ENCODE peak calls at places on chromosomes 3 and 15, in five cellular contexts. S is heart left ventricle; E is colonic mucosa; X is CD8-positive, alpha-beta T cell; F is H1. C is an unnamed sample.

GRCh38 chr3:30914696-30915095 is 20.2 kb upstream of the GADL1 start:
- DNase-seq in S (no peak), E (no peak), X (no peak), F (no peak), C (peak)

GRCh38 chr3:46662771-46663551 is 30.5 kb downstream of the ALS2CL start:
- DNase-seq in S (no peak), E (peak), X (no peak), F (peak), C (peak)

GRCh38 chr3:194686816-194687637 is 1.3 kb downstream of the FAM43A start:
- DNase-seq in S (peak), E (peak), X (no peak), F (peak), C (peak)

GRCh38 chr3:52238761-52239701 is at the start of gene TWF2:
- DNase-seq in S (peak), E (peak), X (peak), F (peak), C (peak)

GRCh38 chr3:40780801-40781406 is 256.1 kb downstream of the ZNF621 start:
- DNase-seq in S (peak), E (no peak), X (no peak), F (no peak), C (peak)

GRCh38 chr3:9213019-9213646 is 36.3 kb downstream of the SRGAP3 start:
- DNase-seq in S (no peak), E (no peak), X (no peak), F (no peak), C (no peak)

GRCh38 chr3:184694694-184695093 is 17.2 kb downstream of the MAGEF1 start:
- DNase-seq in S (no peak), E (no peak), X (no peak), F (no peak), C (no peak)

GRCh38 chr15:57306305-57306943 is 69.9 kb upstream of the CGNL1 start:
- DNase-seq in S (peak), E (peak), X (peak), F (peak), C (peak)

GRCh38 chr3:194871864-194872668 is 186.4 kb downstream of the FAM43A start:
- DNase-seq in S (no peak), E (peak), X (no peak), F (no peak), C (peak)

GRCh38 chr3:12158387-12159226 is at the start of gene TIMP4:
- DNase-seq in S (peak), E (peak), X (no peak), F (peak), C (peak)

GRCh38 chr15:66252411-66253295 is 897 bp downstream of the MEGF11 start:
- DNase-seq in S (peak), E (peak), X (peak), F (peak), C (peak)

GRCh38 chr3:119794971-119795612 is 13.2 kb downstream of the NR1I2 start:
- DNase-seq in S (no peak), E (peak), X (no peak), F (no peak), C (peak)

GRCh38 chr15:71802770-71803169 is 7.6 kb upstream of the NR2E3 start:
- DNase-seq in S (no peak), E (no peak), X (no peak), F (peak), C (no peak)

GRCh38 chr3:72510247-72510646 is 338.0 kb downstream of the SHQ1 start:
- DNase-seq in S (no peak), E (no peak), X (no peak), F (no peak), C (no peak)

GRCh38 chr3:50139718-50140423 is 15.3 kb upstream of the SEMA3F start:
- DNase-seq in S (no peak), E (no peak), X (no peak), F (no peak), C (no peak)

GRCh38 chr3:192128060-192128459 is 599.3 kb downstream of the FGF12 start:
- DNase-seq in S (no peak), E (no peak), X (no peak), F (no peak), C (no peak)

GRCh38 chr3:192128922-192129321 is 598.4 kb downstream of the FGF12 start:
- DNase-seq in S (no peak), E (no peak), X (no peak), F (no peak), C (no peak)

GRCh38 chr3:192121921-192122320 is 605.4 kb downstream of the FGF12 start:
- DNase-seq in S (no peak), E (no peak), X (no peak), F (no peak), C (no peak)

DNA sequence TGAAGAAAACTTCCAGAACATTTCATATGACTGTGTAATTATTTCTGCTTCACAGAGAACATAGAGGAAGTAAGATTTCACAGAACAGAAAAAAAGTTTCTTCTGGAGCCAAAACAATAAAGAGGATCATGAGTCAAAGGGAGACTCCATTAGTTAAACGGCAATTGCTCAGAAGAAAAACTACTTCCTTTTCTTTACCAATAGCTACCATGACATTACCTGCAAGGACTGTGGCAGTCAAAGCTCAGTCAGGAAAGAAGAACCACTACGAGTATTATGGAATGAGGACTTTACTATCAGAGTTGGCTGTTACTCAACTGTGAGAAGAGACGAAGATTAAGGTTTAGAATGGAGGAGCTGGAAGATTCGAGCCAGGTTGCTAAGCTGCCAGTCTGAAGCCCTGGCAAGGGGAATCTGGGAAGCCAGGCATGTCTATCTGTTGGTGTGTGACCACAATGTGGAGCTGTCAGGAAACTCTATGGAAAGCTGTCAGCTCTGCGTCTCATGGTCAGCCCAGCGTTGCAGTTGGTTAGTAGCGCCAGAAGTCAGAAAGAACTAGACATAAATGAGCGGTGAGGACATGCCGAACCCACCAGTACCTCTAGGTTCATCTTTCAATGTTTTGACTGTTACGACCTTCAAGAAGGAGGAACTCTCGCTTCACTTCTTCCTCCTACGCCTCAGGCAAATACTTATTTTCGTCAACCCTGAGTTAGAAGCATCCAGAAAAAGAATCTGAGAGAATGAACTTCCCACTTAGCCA is 604.3 kb downstream of the FGF12 start:
- DNase-seq in S (no peak), E (no peak), X (no peak), F (no peak), C (no peak)
- TF ChIP-seq CTCF in S (no peak), E (no peak), X (no peak), F (no peak), C (no peak)

GRCh38 chr3:108822167-108822897 is at the start of gene TRAT1:
- DNase-seq in S (no peak), E (no peak), X (no peak), F (no peak), C (no peak)
- H3K4me3 ChIP-seq in S (no peak), E (no peak), X (peak), F (no peak), C (no peak)

GRCh38 chr3:122362026-122362425 is 21.0 kb downstream of the MIX23 start:
- DNase-seq in S (no peak), E (no peak), X (no peak), F (no peak), C (no peak)
- TF ChIP-seq CTCF in S (no peak), E (no peak), X (no peak), F (no peak), C (no peak)

DNA sequence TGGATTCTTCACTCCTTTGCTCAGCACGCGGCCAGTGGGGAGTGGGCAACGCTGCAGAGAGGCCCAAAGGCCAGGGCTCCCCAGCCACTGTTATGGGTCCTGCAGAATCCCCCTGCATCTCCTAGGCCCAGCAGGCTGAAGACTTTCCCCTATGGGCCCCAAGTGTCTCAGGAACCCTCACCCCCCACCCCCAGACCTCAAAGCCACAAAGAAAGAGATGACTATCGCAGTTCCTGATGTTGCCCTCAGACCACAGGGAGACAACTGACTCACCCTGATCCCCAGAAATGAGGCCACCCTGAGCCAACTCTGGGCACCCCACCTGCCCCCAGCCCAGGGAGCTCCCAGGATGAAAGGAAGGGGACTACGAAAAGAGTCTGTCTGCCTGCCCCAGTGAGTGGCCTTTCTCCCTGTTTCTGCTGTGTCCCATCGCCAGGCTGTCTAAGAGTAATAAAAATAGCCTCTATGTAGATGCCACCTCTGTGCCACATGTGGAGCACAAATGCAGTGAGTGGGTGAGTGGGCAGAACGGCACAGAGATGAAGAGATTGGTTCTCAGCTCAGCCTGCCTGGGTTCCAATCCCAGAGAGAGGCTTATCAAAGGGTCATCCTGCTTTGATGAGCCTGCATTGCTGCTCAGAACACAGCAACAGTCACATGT is 283.0 kb downstream of the UACA start:
- DNase-seq in S (no peak), E (no peak), X (peak), F (no peak), C (no peak)
- H3K4me3 ChIP-seq in S (no peak), E (no peak), X (no peak), F (no peak), C (no peak)

GRCh38 chr15:38588672-38589071 is 24.1 kb upstream of the RASGRP1 start:
- DNase-seq in S (no peak), E (no peak), X (no peak), F (no peak), C (no peak)

GRCh38 chr15:38589502-38589901 is 24.9 kb upstream of the RASGRP1 start:
- DNase-seq in S (no peak), E (no peak), X (no peak), F (no peak), C (peak)

DNA sequence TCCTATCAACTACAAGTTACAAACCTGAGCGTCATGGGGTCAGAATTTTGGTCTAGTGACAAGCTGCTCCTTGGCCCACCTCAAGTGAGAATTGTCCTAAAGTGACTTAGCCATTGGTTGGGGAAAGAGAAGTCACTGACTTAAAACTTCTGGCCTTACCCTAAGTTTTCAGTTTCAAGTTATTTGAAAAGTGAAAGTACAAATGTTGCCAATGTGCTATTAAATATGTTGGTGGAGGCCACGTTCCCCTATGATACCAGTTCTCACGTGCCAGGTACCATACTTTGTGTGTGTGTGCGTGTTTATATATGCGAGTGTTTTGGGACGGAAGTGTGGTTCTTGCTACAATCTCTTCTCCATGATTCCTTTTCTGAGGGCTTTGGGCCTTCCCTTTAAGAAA is 22.6 kb upstream of the RASGRP1 start:
- DNase-seq in S (no peak), E (no peak), X (no peak), F (no peak), C (no peak)
- TF ChIP-seq CTCF in S (no peak), E (no peak), X (no peak), F (no peak), C (no peak)

DNA sequence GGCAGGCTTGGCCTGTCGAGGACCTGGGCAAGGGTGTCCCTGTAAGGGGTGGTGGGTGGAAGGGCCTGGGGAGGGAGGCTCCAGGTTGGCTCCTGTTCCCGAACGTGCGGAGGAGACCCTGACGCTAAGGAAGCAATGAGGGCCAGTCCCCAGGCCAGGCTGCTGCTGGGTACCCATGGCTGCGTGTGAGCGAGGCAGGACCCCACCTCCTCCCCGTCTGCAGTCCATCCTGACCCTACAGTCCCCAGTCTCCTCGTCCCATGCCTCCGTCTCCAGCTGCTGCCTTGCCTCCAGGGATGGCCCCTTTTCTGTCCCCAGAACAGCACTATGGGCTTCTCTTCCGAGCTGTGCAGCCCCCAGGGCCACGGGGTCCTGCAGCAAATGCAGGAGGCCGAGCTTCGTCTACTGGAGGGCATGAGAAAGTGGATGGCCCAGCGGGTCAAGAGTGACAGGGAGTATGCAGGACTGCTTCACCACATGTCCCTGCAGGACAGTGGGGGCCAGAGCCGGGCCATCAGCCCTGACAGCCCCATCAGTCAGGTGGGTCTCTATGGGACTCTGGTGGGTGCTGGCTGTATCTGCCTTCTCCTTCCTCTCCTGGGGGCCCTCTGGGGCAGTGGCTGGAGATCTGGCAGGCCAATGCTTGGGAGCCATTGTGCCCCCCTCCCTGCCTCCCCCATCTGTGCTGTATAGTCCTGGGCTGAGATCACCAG is 571 bp downstream of the FES start:
- DNase-seq in S (no peak), E (no peak), X (no peak), F (no peak), C (no peak)
- H3K4me3 ChIP-seq in S (peak), E (peak), X (no peak), F (peak), C (peak)

C was measured in fibroblast of pulmonary artery.